ENCODE peak calls at places on chromosomes 11 and 22, in seven cellular contexts. U is HTR-8/SVneo; K is activated naive CD8-positive, alpha-beta T cell treated with anti-CD3 and anti-CD28 coated beads, Interleukin-2, amount 50 U/mL, for 24 hours; X is pancreas; G is AG10803; I is stimulated activated naive CD4-positive, alpha-beta T cell; R is DMS79. T is an unnamed sample.

GRCh38 chr11:1231396-1232327 is 8.8 kb downstream of the MUC5B start:
- DNase-seq in I (no peak), U (no peak), K (no peak), R (peak; percentile 18), G (no peak), X (no peak), T (no peak)

GRCh38 chr11:83033972-83034672 is 37.6 kb downstream of the RAB30 start:
- DNase-seq in K (no peak), X (peak; percentile 22), G (peak; percentile 97), U (no peak), R (peak; percentile 57), I (no peak), T (peak; percentile 86)

GRCh38 chr22:19174106-19175025 is 4.2 kb downstream of the SLC25A1 start:
- DNase-seq in G (peak; percentile 94), K (no peak), I (no peak), U (no peak), R (no peak), X (no peak), T (peak; percentile 56)

GRCh38 chr11:57167125-57167839 is 14.5 kb upstream of the LRRC55 start:
- DNase-seq in R (no peak), K (no peak), I (no peak), G (no peak), U (no peak), X (no peak), T (no peak)

GRCh38 chr22:35575116-35575748 is 34.6 kb downstream of the RASD2 start:
- DNase-seq in X (no peak), G (no peak), I (no peak), K (no peak), U (no peak), R (no peak), T (no peak)

GRCh38 chr11:100878474-100878873 is 191.4 kb downstream of the ARHGAP42 start:
- DNase-seq in X (no peak), I (no peak), R (no peak), U (no peak), G (peak; percentile 80), K (no peak), T (no peak)

GRCh38 chr11:46504817-46505613 is 88.8 kb downstream of the AMBRA1 start:
- DNase-seq in G (peak; percentile 6), I (no peak), K (no peak), X (no peak), U (no peak), R (no peak), T (no peak)

GRCh38 chr11:63907808-63908530 is 9.0 kb downstream of the RCOR2 start:
- DNase-seq in R (no peak), I (no peak), U (no peak), G (no peak), X (no peak), K (no peak), T (no peak)

GRCh38 chr11:2139118-2139490 is at the start of gene IGF2:
- DNase-seq in R (no peak), I (no peak), G (no peak), K (no peak), X (no peak), U (no peak), T (no peak)

GRCh38 chr22:45210174-45210573 is 30.5 kb downstream of the KIAA0930 start:
- DNase-seq in U (no peak), I (no peak), K (no peak), G (no peak), R (no peak), X (no peak), T (no peak)